ENCODE peak calls at places on chromosomes 13 and 19, in eight cellular contexts. I is stimulated activated CD4-positive, alpha-beta T cell treated with anti-CD3 and anti-CD28 coated beads, Interleukin-1b, Interleukin-23, amount 100 ng/mL, for 24 hours; J is NCI-H2081; F is choroid plexus epithelial cell; G is naive B cell; O is T-helper 9 cell; H is HEK293T; Y is cardiac fibroblast. W is an unnamed sample.

GRCh38 chr19:54147676-54148075 is 10.1 kb downstream of the CNOT3 start:
- DNase-seq in O (no peak), G (no peak), F (no peak), Y (peak; percentile 45), I (no peak), H (no peak), J (no peak), W (no peak)

GRCh38 chr19:56211718-56212117 is 9.6 kb downstream of the ZSCAN5C start:
- DNase-seq in F (no peak), J (no peak), I (no peak), Y (no peak), H (no peak), G (no peak), O (no peak), W (no peak)

GRCh38 chr19:11451327-11451941 is 16.0 kb downstream of the PRKCSH start:
- DNase-seq in I (no peak), G (no peak), H (no peak), O (no peak), Y (no peak), J (no peak), F (no peak), W (no peak)

GRCh38 chr19:37778613-37779138 is 710 bp downstream of the ZNF573 start:
- DNase-seq in G (no peak), O (no peak), J (no peak), H (peak; percentile 6), F (peak; percentile 28), Y (peak; percentile 25), I (no peak), W (no peak)

GRCh38 chr13:49247722-49248432 is at the start of gene CDADC1:
- DNase-seq in O (peak; percentile 82), H (peak; percentile 96), J (peak; percentile 91), G (peak; percentile 87), F (peak; percentile 96), Y (peak; percentile 97), I (peak; percentile 82), W (peak; percentile 64)

GRCh38 chr13:81779896-81780295 is 1439.0 kb upstream of the SPRY2 start:
- DNase-seq in Y (no peak), F (no peak), O (no peak), I (no peak), J (no peak), H (no peak), G (no peak), W (no peak)

GRCh38 chr19:23440791-23441190 is 45.5 kb upstream of the ZNF91 start:
- DNase-seq in Y (no peak), H (peak; percentile 13), G (no peak), O (no peak), F (no peak), I (no peak), J (peak; percentile 2), W (no peak)

GRCh38 chr19:50567052-50567841 is 988 bp downstream of the LRRC4B start:
- DNase-seq in Y (no peak), H (peak; percentile 32), J (no peak), I (no peak), F (no peak), G (no peak), O (no peak), W (no peak)

GRCh38 chr13:112603641-112604220 is 15.8 kb upstream of the TUBGCP3 start:
- DNase-seq in O (no peak), H (no peak), F (peak; percentile 50), I (no peak), Y (peak; percentile 42), J (no peak), G (no peak), W (no peak)

W was measured in BJ.